ENCODE peak calls at places on chromosomes 6 and 20, in four cellular contexts. G is tibial artery, V is Panc1, K is left lung. Y is an unnamed sample.
A peak's percentile ranks its signal among the peaks of the same experiment; 100 is the strongest.

GRCh38 chr6:63444768-63445167 is 125.0 kb upstream of the LGSN start:
- DNase-seq in K (no peak), V (no peak), G (no peak), Y (no peak)

GRCh38 chr20:11777387-11777786 is 140.3 kb upstream of the BTBD3 start:
- DNase-seq in K (no peak), V (no peak), G (no peak), Y (no peak)

GRCh38 chr20:17391108-17391771 is 139.9 kb downstream of the BFSP1 start:
- DNase-seq in G (no peak), K (no peak), V (no peak), Y (no peak)

GRCh38 chr6:167153523-167153959 is 4.2 kb downstream of the GPR31 start:
- DNase-seq in V (no peak), K (no peak), G (no peak), Y (no peak)

GRCh38 chr20:4192378-4193048 is 177.2 kb upstream of the RNF24 start:
- DNase-seq in K (no peak), V (no peak), G (no peak), Y (no peak)

GRCh38 chr6:33979750-33980149 is 166.1 kb downstream of the GRM4 start:
- DNase-seq in K (no peak), G (no peak), V (no peak), Y (peak; percentile 56)

GRCh38 chr20:63706027-63706695 is 1.6 kb downstream of the ARFRP1 start:
- DNase-seq in K (no peak), G (no peak), V (no peak), Y (peak; percentile 65)

GRCh38 chr6:91637217-91637616 is 1050.3 kb upstream of the MAP3K7 start:
- DNase-seq in V (no peak), K (no peak), G (no peak), Y (no peak)

GRCh38 chr6:13289789-13290318 is 38.5 kb downstream of the TBC1D7 start:
- DNase-seq in V (no peak), G (no peak), K (no peak), Y (peak; percentile 34)

GRCh38 chr6:166556336-166556735 is 30.1 kb downstream of the RAMACL start:
- DNase-seq in K (no peak), V (no peak), G (no peak), Y (no peak)

GRCh38 chr20:1945134-1945618 is 48.7 kb downstream of the PDYN start:
- DNase-seq in V (no peak), G (peak; percentile 87), K (peak; percentile 79), Y (peak; percentile 87)

GRCh38 chr20:10637563-10637962 is 36.2 kb downstream of the JAG1 start:
- DNase-seq in K (no peak), G (no peak), V (no peak), Y (no peak)
- H3K4me1 ChIP-seq in K (peaks cover 14% of the 10 kb centered on the region), G (peaks cover 100% of the 10 kb centered on the region), V (no peaks in the 10 kb centered on the region), Y (peaks cover 77% of the 10 kb centered on the region)

DNA sequence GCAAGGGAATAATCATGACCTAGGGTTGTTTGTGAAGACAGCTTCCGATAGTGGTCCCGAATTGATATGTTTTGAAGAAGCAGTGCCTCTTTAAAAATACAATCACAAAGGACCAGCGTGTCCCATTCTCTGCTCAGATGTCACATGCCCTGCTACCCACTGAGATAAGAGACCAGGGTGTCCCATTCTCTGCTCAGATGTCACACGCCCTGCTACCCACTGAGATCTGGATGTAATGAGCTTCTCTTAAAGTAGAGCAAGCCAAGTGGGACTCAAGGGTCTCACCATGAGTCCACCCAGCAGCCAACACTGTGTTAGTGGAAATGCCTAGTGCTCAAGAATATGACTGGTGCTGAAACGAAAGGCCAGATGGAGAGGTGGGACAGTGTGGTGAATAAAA is 22.2 kb downstream of the RIN2 start:
- DNase-seq in G (no peak), V (no peak), K (no peak), Y (no peak)
- H3K4me1 ChIP-seq in G (peaks cover 52% of the 10 kb centered on the region), V (peaks cover 31% of the 10 kb centered on the region), K (peaks cover 38% of the 10 kb centered on the region), Y (peaks cover 53% of the 10 kb centered on the region)

DNA sequence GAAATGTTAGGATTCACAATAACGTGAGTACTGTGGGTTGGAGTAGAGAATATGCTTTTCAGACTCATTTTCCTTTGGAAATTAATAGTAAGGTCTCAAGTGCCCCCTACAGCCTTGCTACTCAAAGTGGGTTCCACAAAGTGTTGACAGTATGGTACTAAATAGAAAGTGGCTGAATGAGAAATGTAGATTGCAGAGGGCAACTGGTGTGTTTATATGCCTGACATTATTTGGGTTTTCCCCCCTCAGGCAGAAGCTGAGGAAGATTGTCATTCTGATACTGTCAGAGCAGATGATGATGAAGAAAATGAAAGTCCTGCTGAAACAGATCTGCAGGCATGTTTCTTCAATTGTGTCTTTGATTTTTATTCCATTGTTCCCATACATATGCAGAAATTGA is 5.6 kb downstream of the FBXO9 start:
- DNase-seq in G (no peak), V (no peak), K (no peak), Y (no peak)
- H3K4me1 ChIP-seq in G (peaks cover 30% of the 10 kb centered on the region), V (peaks cover 6% of the 10 kb centered on the region), K (peaks cover 46% of the 10 kb centered on the region), Y (peaks cover 28% of the 10 kb centered on the region)

GRCh38 chr20:38935967-38936407 is 9.8 kb downstream of the FAM83D start:
- DNase-seq in K (no peak), V (no peak), G (no peak), Y (no peak)

GRCh38 chr20:38937000-38937399 is 10.8 kb downstream of the FAM83D start:
- DNase-seq in K (no peak), G (no peak), V (no peak), Y (no peak)

GRCh38 chr20:38935285-38935684 is 9.1 kb downstream of the FAM83D start:
- DNase-seq in K (no peak), G (no peak), V (peak; percentile 22), Y (no peak)

GRCh38 chr20:38932457-38933120 is 6.4 kb downstream of the FAM83D start:
- DNase-seq in V (no peak), K (no peak), G (no peak), Y (no peak)

GRCh38 chr20:38934530-38934929 is 8.3 kb downstream of the FAM83D start:
- DNase-seq in V (no peak), K (no peak), G (no peak), Y (no peak)
- H3K4me1 ChIP-seq in V (peaks cover 8% of the 10 kb centered on the region), K (no peaks in the 10 kb centered on the region), G (no peaks in the 10 kb centered on the region), Y (no peaks in the 10 kb centered on the region)

GRCh38 chr6:35589201-35589739 is 76.6 kb upstream of the TULP1 start:
- DNase-seq in V (no peak), G (no peak), K (no peak), Y (no peak)

GRCh38 chr6:35592178-35592577 is 79.5 kb upstream of the TULP1 start:
- DNase-seq in K (no peak), V (no peak), G (no peak), Y (no peak)

GRCh38 chr6:35590622-35591066 is 77.9 kb upstream of the TULP1 start:
- DNase-seq in K (no peak), V (no peak), G (peak; percentile 90), Y (no peak)

GRCh38 chr6:35587167-35587566 is 74.5 kb upstream of the TULP1 start:
- DNase-seq in K (no peak), G (no peak), V (no peak), Y (no peak)

GRCh38 chr6:35589904-35590303 is 77.2 kb upstream of the TULP1 start:
- DNase-seq in G (no peak), V (no peak), K (no peak), Y (no peak)
- H3K4me1 ChIP-seq in G (peaks cover 99% of the 10 kb centered on the region), V (no peaks in the 10 kb centered on the region), K (peaks cover 89% of the 10 kb centered on the region), Y (peaks cover 99% of the 10 kb centered on the region)

DNA sequence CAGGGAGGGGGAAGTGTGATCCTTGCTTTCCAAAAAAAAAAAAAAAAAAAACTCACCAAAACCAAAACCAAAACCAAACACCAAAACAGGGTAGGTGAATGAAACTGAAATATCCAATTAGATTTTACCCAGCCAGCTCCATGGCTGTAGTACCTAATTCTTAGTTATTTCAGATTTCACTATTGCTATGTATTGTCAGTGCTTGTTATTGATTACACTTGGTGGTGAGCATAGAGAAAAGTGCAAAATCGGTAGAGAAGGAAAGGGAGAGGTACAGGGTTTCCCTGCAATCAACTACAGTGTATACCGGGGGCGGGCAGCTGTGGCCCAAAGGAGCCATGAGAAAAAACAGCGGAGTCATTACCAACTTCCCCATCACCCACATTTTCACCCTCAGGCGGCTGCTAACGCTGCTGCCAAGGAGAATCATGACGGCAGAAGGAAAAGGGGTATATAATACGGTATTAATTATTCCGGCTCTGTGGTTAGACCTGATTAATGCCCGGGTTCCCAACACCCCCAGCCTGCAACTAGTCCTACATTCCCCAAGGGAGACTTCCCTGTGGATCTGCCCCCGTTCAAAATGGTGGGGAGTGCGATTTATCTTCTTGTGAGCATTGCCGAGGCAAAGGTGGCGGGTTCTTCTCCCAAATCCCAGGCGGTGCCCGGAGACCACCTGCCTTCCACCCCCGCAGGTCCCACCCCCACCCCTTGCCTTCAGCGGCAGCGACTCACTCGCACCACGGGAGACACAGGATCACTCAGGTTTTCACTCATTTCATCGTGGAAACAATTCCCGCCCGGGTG is at the start of gene C6orf62:
- DNase-seq in V (no peak), G (peak; percentile 32), K (peak; percentile 44), Y (no peak)
- H3K4me1 ChIP-seq in V (peaks cover 16% of the 10 kb centered on the region), G (peaks cover 44% of the 10 kb centered on the region), K (peaks cover 56% of the 10 kb centered on the region), Y (peaks cover 54% of the 10 kb centered on the region)

GRCh38 chr6:5998741-5999687 is 7.7 kb downstream of the NRN1 start:
- DNase-seq in V (no peak), G (no peak), K (no peak), Y (peak; percentile 85)
- H3K4me1 ChIP-seq in V (peaks cover 10% of the 10 kb centered on the region), G (peaks cover 50% of the 10 kb centered on the region), K (peaks cover 60% of the 10 kb centered on the region), Y (peaks cover 68% of the 10 kb centered on the region)